ENCODE peak calls at places on chromosome 11, in eight cellular contexts. Q is BJ, W is breast epithelium, B is hypothalamus, F is NCI-H1417, A is epithelial cell of prostate, R is EH, N is colonic mucosa. E is an unnamed sample.

GRCh38 chr11:103051158-103051801 is 40.7 kb downstream of the DCUN1D5 start:
- DNase-seq in Q (no peak), W (no peak), B (no peak), F (no peak), A (no peak), R (peak), N (no peak), E (no peak)

GRCh38 chr11:95148421-95148820 is 58.8 kb downstream of the ENDOD1 start:
- DNase-seq in Q (no peak), W (no peak), B (no peak), F (no peak), A (no peak), R (peak), N (no peak), E (no peak)

GRCh38 chr11:131987703-131988102 is 617.3 kb downstream of the NTM start:
- DNase-seq in Q (no peak), W (no peak), B (no peak), F (no peak), A (peak), R (no peak), N (no peak), E (no peak)

GRCh38 chr11:34682822-34683221 is 61.9 kb downstream of the EHF start:
- DNase-seq in Q (no peak), W (no peak), B (no peak), F (no peak), A (no peak), R (peak), N (no peak), E (no peak)

GRCh38 chr11:19242184-19242932 is 1.6 kb upstream of the E2F8 start:
- DNase-seq in Q (no peak), W (no peak), B (no peak), F (no peak), A (no peak), R (peak), N (peak), E (no peak)

GRCh38 chr11:121328967-121329653 is 36.5 kb downstream of the SC5D start:
- DNase-seq in Q (no peak), W (no peak), B (no peak), F (no peak), A (no peak), R (no peak), N (no peak), E (no peak)

GRCh38 chr11:46050652-46051051 is 70.6 kb downstream of the PHF21A start:
- DNase-seq in Q (no peak), W (no peak), B (no peak), F (no peak), A (no peak), R (no peak), N (no peak), E (no peak)

GRCh38 chr11:120340529-120340928 is 4.3 kb downstream of the ARHGEF12 start:
- DNase-seq in Q (no peak), W (no peak), B (no peak), F (no peak), A (no peak), R (no peak), N (no peak), E (no peak)

GRCh38 chr11:107259826-107260225 is 197.8 kb downstream of the CWF19L2 start:
- DNase-seq in Q (no peak), W (no peak), B (no peak), F (no peak), A (no peak), R (no peak), N (no peak), E (peak)

GRCh38 chr11:112525270-112525669 is 264.6 kb upstream of the PLET1 start:
- DNase-seq in Q (no peak), W (peak), B (no peak), F (no peak), A (no peak), R (peak), N (peak), E (no peak)

GRCh38 chr11:2570841-2571597 is 126.2 kb downstream of the KCNQ1 start:
- DNase-seq in Q (no peak), W (no peak), B (no peak), F (no peak), A (no peak), R (no peak), N (no peak), E (no peak)

GRCh38 chr11:34425863-34426262 is 12.9 kb upstream of the CAT start:
- DNase-seq in Q (peak), W (no peak), B (no peak), F (no peak), A (no peak), R (peak), N (no peak), E (no peak)